ENCODE peak calls at places on chromosomes 4 and X, in ten cellular contexts. A is HepG2, N is SK-N-SH, Q is ovary, X is K562, M is kidney, T is colonic mucosa, K is neural crest cell, L is endothelial cell, W is lower lobe of right lung. Z is an unnamed sample.

GRCh38 chrX:107730991-107731766 is 44.4 kb downstream of the TSC22D3 start:
- DNase-seq in A (no peak), N (no peak), Q (no peak), X (no peak), M (no peak), T (no peak), K (no peak), L (no peak), W (no peak), Z (no peak)

GRCh38 chrX:96685205-96686099 is 810 bp downstream of the DIAPH2 start:
- DNase-seq in A (peak; percentile 7), N (peak; percentile 39), Q (peak; percentile 66), X (no peak), M (peak; percentile 72), T (peak; percentile 47), K (peak; percentile 8), L (peak; percentile 11), W (peak; percentile 54), Z (no peak)

GRCh38 chrX:34768290-34768689 is 111.2 kb upstream of the TMEM47 start:
- DNase-seq in A (no peak), N (no peak), Q (no peak), X (no peak), M (no peak), T (no peak), K (no peak), L (no peak), W (no peak), Z (no peak)

GRCh38 chrX:15929231-15929630 is 74.6 kb upstream of the AP1S2 start:
- DNase-seq in A (no peak), N (no peak), Q (no peak), X (no peak), M (no peak), T (no peak), K (no peak), L (no peak), W (no peak), Z (no peak)

GRCh38 chr4:38316045-38316444 is 348.0 kb upstream of the KLF3 start:
- DNase-seq in A (no peak), N (no peak), Q (no peak), X (no peak), M (no peak), T (no peak), K (no peak), L (no peak), W (no peak), Z (no peak)

GRCh38 chrX:69556094-69557011 is 52.2 kb downstream of the NALF2 start:
- DNase-seq in A (peak; percentile 99), N (no peak), Q (peak; percentile 59), X (peak; percentile 9), M (peak; percentile 58), T (no peak), K (no peak), L (no peak), W (no peak), Z (no peak)

GRCh38 chr4:24067781-24068193 is 177.9 kb upstream of the PPARGC1A start:
- DNase-seq in A (no peak), N (no peak), Q (no peak), X (no peak), M (no peak), T (no peak), K (no peak), L (no peak), W (no peak), Z (no peak)

GRCh38 chr4:128468485-128468989 is 180.9 kb upstream of the PGRMC2 start:
- DNase-seq in A (no peak), N (peak; percentile 37), Q (peak; percentile 67), X (no peak), M (no peak), T (peak; percentile 83), K (no peak), L (no peak), W (no peak), Z (no peak)

GRCh38 chrX:31423575-31424284 is 351.9 kb upstream of the FTHL17 start:
- DNase-seq in A (peak; percentile 15), N (peak; percentile 43), Q (peak; percentile 42), X (peak; percentile 11), M (no peak), T (peak; percentile 34), K (no peak), L (peak; percentile 21), W (no peak), Z (no peak)

GRCh38 chrX:46670316-46670715 is 88.6 kb downstream of the SLC9A7 start:
- DNase-seq in A (no peak), N (no peak), Q (no peak), X (no peak), M (no peak), T (no peak), K (no peak), L (no peak), W (no peak), Z (no peak)

GRCh38 chr4:175946472-175947116 is 119.0 kb upstream of the WDR17 start:
- DNase-seq in A (no peak), N (no peak), Q (no peak), X (no peak), M (peak; percentile 49), T (no peak), K (no peak), L (no peak), W (no peak), Z (no peak)

GRCh38 chr4:148216866-148217814 is 225.1 kb downstream of the NR3C2 start:
- DNase-seq in A (no peak), N (no peak), Q (no peak), X (no peak), M (no peak), T (no peak), K (no peak), L (no peak), W (no peak), Z (no peak)

GRCh38 chrX:153708415-153708814 is 15.8 kb downstream of the BCAP31 start:
- DNase-seq in A (peak; percentile 65), N (peak; percentile 83), Q (peak; percentile 65), X (peak; percentile 54), M (peak; percentile 86), T (peak; percentile 83), K (peak; percentile 62), L (peak; percentile 73), W (peak; percentile 65), Z (no peak)

GRCh38 chr4:120921456-120922389 is 803 bp downstream of the PRDM5 start:
- DNase-seq in A (no peak), N (no peak), Q (peak; percentile 67), X (no peak), M (peak; percentile 90), T (peak; percentile 71), K (peak; percentile 46), L (peak; percentile 66), W (peak; percentile 75), Z (peak; percentile 88)

GRCh38 chr4:187268940-187269339 is 545.3 kb upstream of the FAT1 start:
- DNase-seq in A (peak; percentile 16), N (no peak), Q (no peak), X (no peak), M (no peak), T (no peak), K (no peak), L (no peak), W (no peak), Z (no peak)

DNA sequence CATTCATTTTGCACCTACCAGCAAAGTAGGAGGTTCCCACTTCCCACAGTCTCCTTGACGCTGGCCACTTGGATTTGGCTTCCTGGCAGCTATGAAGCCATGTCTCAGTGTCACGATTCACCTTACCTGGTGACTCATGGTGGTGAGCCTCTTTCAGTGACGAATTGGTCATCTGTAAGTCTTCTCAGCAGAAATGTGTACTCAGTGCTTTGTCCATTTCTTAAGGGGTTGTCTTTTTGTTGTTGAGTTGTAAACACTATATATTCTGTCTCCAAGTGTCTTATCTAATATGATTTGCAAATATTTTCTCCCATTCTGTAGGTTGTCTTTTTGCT is 11.4 kb upstream of the MAEA start:
- DNase-seq in A (no peak), N (no peak), Q (no peak), X (no peak), M (no peak), T (no peak), K (no peak), L (no peak), W (no peak), Z (no peak)
- TF ChIP-seq CTCF in A (no peak), N (no peak), Q (no peak), X (no peak), M (no peak), T (no peak), K (no peak), L (no peak), W (no peak), Z (no peak)

DNA sequence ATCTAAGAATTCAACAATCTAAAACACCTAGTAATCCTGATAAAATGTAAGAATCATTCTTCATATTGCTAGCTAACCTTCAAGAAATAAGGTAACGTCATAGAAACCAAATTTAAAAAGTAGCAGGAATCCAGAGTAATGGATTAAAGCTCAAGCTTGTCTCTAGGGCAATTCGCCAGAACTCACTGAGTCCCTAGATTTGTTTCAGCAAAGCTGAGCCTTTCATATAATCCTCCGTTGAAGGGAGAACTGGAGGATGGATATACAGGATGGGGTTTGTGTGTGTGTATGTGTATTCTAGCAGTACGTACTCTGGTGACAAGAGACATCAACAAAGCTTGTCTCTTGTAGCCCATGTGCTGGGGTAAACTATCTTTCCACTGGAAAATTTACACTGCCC is 2173.5 kb upstream of the AGA start:
- DNase-seq in A (no peak), N (no peak), Q (no peak), X (no peak), M (no peak), T (no peak), K (no peak), L (no peak), W (no peak), Z (no peak)
- TF ChIP-seq CTCF in A (no peak), N (no peak), Q (no peak), X (no peak), M (no peak), T (no peak), K (no peak), L (no peak), W (no peak), Z (no peak)

GRCh38 chrX:138745215-138745614 is 33.7 kb upstream of the FGF13 start:
- DNase-seq in A (peak; percentile 12), N (peak; percentile 14), Q (peak; percentile 19), X (peak; percentile 57), M (no peak), T (peak; percentile 36), K (peak; percentile 62), L (peak; percentile 51), W (no peak), Z (no peak)

GRCh38 chrX:138748480-138748879 is 37.0 kb upstream of the FGF13 start:
- DNase-seq in A (no peak), N (no peak), Q (no peak), X (peak; percentile 9), M (no peak), T (no peak), K (no peak), L (no peak), W (no peak), Z (no peak)
- TF ChIP-seq CTCF in A (peak; percentile 20), N (peak; percentile 78), Q (no peak), X (peak; percentile 43), M (peak; percentile 24), T (peak; percentile 40), K (peak; percentile 77), L (peak; percentile 48), W (peak; percentile 37), Z (peak; percentile 46)

DNA sequence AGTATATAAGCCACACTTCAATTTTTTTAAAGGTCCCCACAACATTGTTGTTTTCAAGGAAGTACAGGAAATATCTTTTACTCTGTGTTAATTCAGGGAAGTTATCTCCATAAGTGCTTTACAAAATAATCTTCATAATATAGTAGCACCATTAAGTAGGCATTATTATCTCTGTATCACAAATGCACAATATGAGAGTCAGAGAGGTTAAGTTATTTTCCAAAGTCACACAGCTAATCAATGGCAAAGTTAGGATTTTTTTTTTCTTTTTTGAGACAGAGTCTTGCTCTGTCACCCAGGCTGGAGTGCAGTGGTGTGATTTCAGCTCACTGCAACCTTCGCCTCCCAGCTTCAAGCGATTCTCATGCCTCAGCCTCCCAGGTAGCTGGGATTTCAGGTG is 35.1 kb upstream of the PI4K2B start:
- DNase-seq in A (no peak), N (no peak), Q (no peak), X (no peak), M (no peak), T (no peak), K (no peak), L (no peak), W (no peak), Z (no peak)
- TF ChIP-seq CTCF in A (no peak), N (no peak), Q (no peak), X (no peak), M (no peak), T (no peak), K (no peak), L (no peak), W (no peak), Z (no peak)